ENCODE peak calls at places on chromosomes 11 and 22, in ten cellular contexts. M is CD4-positive, CD25-positive, alpha-beta regulatory T cell; R is IMR-90; H is right lobe of liver; D is naive thymus-derived CD4-positive, alpha-beta T cell; E is effector memory CD4-positive, alpha-beta T cell; P is psoas muscle; Z is mammary epithelial cell; V is GM23248; I is endodermal cell. L is an unnamed sample.

GRCh38 chr11:74570266-74571061 is 21.9 kb upstream of the POLD3 start:
- DNase-seq in M (no peak), R (peak; percentile 53), H (no peak), D (no peak), E (no peak), P (no peak), Z (peak; percentile 35), V (peak; percentile 73), I (peak; percentile 84), L (peak; percentile 71)

GRCh38 chr11:125258626-125259025 is 94.1 kb downstream of the PKNOX2 start:
- DNase-seq in M (no peak), R (no peak), H (no peak), D (no peak), E (no peak), P (no peak), Z (no peak), V (peak; percentile 39), I (no peak), L (peak; percentile 23)

GRCh38 chr11:119339581-119340334 is 925 bp downstream of the C1QTNF5 start:
- DNase-seq in M (no peak), R (no peak), H (peak; percentile 82), D (peak; percentile 39), E (no peak), P (peak; percentile 85), Z (no peak), V (peak; percentile 82), I (peak; percentile 92), L (peak; percentile 91)

GRCh38 chr11:17596711-17597110 is 49.7 kb downstream of the OTOG start:
- DNase-seq in M (no peak), R (no peak), H (no peak), D (no peak), E (no peak), P (no peak), Z (no peak), V (no peak), I (peak; percentile 35), L (no peak)

GRCh38 chr11:128492903-128493569 is 94.3 kb downstream of the ETS1 start:
- DNase-seq in M (no peak), R (no peak), H (no peak), D (no peak), E (no peak), P (no peak), Z (no peak), V (peak; percentile 36), I (no peak), L (peak; percentile 15)

GRCh38 chr22:44595841-44596341 is 97.9 kb upstream of the RTL6 start:
- DNase-seq in M (no peak), R (peak; percentile 42), H (no peak), D (no peak), E (no peak), P (no peak), Z (no peak), V (no peak), I (no peak), L (no peak)

GRCh38 chr11:8019671-8020597 is 32.8 kb downstream of the EIF3F start:
- DNase-seq in M (no peak), R (peak; percentile 40), H (peak; percentile 42), D (no peak), E (no peak), P (peak; percentile 38), Z (peak; percentile 34), V (peak; percentile 91), I (peak; percentile 29), L (peak; percentile 74)

GRCh38 chr11:123624974-123625373 is 29.4 kb downstream of the SCN3B start:
- DNase-seq in M (no peak), R (peak; percentile 52), H (no peak), D (no peak), E (no peak), P (no peak), Z (no peak), V (peak; percentile 61), I (no peak), L (no peak)

GRCh38 chr11:120551191-120551590 is 39.6 kb downstream of the GRIK4 start:
- DNase-seq in M (no peak), R (no peak), H (no peak), D (no peak), E (no peak), P (no peak), Z (no peak), V (no peak), I (no peak), L (no peak)

GRCh38 chr11:71203681-71204080 is 48.7 kb downstream of the SHANK2 start:
- DNase-seq in M (no peak), R (no peak), H (no peak), D (no peak), E (no peak), P (no peak), Z (no peak), V (no peak), I (no peak), L (no peak)

GRCh38 chr22:23532756-23533155 is 47.3 kb downstream of the IGLL1 start:
- DNase-seq in M (no peak), R (no peak), H (no peak), D (no peak), E (no peak), P (no peak), Z (no peak), V (no peak), I (peak; percentile 43), L (no peak)

GRCh38 chr22:20389288-20389687 is 4.7 kb upstream of the ZNF74 start:
- DNase-seq in M (no peak), R (no peak), H (no peak), D (no peak), E (no peak), P (no peak), Z (no peak), V (no peak), I (peak; percentile 0), L (no peak)

GRCh38 chr11:7909585-7910325 is 21.3 kb downstream of the OR10A6 start:
- DNase-seq in M (no peak), R (no peak), H (no peak), D (no peak), E (no peak), P (no peak), Z (no peak), V (no peak), I (peak; percentile 58), L (no peak)

GRCh38 chr11:73331138-73331916 is 23.3 kb downstream of the ARHGEF17 start:
- DNase-seq in M (no peak), R (peak; percentile 36), H (no peak), D (no peak), E (no peak), P (no peak), Z (no peak), V (no peak), I (peak; percentile 92), L (peak; percentile 60)

GRCh38 chr11:73333173-73333572 is 25.1 kb downstream of the ARHGEF17 start:
- DNase-seq in M (no peak), R (no peak), H (no peak), D (no peak), E (no peak), P (no peak), Z (no peak), V (no peak), I (no peak), L (no peak)

GRCh38 chr11:73335204-73335923 is 27.3 kb downstream of the ARHGEF17 start:
- DNase-seq in M (peak; percentile 67), R (peak; percentile 82), H (peak; percentile 77), D (peak; percentile 68), E (peak; percentile 52), P (peak; percentile 82), Z (peak; percentile 55), V (peak; percentile 77), I (peak; percentile 97), L (peak; percentile 95)

GRCh38 chr11:73334244-73335203 is 26.4 kb downstream of the ARHGEF17 start:
- DNase-seq in M (no peak), R (peak; percentile 91), H (peak; percentile 81), D (no peak), E (no peak), P (peak; percentile 91), Z (peak; percentile 64), V (peak; percentile 86), I (peak; percentile 77), L (peak; percentile 76)

GRCh38 chr11:73333626-73334199 is 25.6 kb downstream of the ARHGEF17 start:
- DNase-seq in M (no peak), R (no peak), H (no peak), D (no peak), E (no peak), P (no peak), Z (no peak), V (no peak), I (no peak), L (no peak)
- H3K4me1 ChIP-seq in M (no peaks in the 10 kb centered on the region), R (peaks cover 47% of the 10 kb centered on the region), H (no peaks in the 10 kb centered on the region), D (no peaks in the 10 kb centered on the region), E (no peaks in the 10 kb centered on the region), P (peaks cover 11% of the 10 kb centered on the region), Z (peaks cover 17% of the 10 kb centered on the region), V (peaks cover 49% of the 10 kb centered on the region), I (peaks cover 11% of the 10 kb centered on the region), L (peaks cover 55% of the 10 kb centered on the region)

GRCh38 chr22:41350087-41350486 is 31.7 kb upstream of the TEF start:
- DNase-seq in M (no peak), R (no peak), H (no peak), D (no peak), E (no peak), P (no peak), Z (no peak), V (peak; percentile 12), I (no peak), L (peak; percentile 12)
- H3K36me3 ChIP-seq in M (peaks cover 72% of the 10 kb centered on the region), R (peaks cover 86% of the 10 kb centered on the region), H (peaks cover 60% of the 10 kb centered on the region), D (peaks cover 94% of the 10 kb centered on the region), E (peaks cover 85% of the 10 kb centered on the region), P (peaks cover 100% of the 10 kb centered on the region), Z (peaks cover 18% of the 10 kb centered on the region), V (no peaks in the 10 kb centered on the region), I (peaks cover 53% of the 10 kb centered on the region), L (peaks cover 82% of the 10 kb centered on the region)

GRCh38 chr11:68007498-68008380 is 2.4 kb upstream of the ALDH3B1 start:
- DNase-seq in M (no peak), R (no peak), H (peak; percentile 24), D (no peak), E (no peak), P (no peak), Z (no peak), V (no peak), I (no peak), L (no peak)

GRCh38 chr11:68003846-68004550 is at the start of gene UNC93B1:
- DNase-seq in M (peak; percentile 60), R (peak; percentile 76), H (peak; percentile 93), D (peak; percentile 67), E (peak; percentile 60), P (peak; percentile 91), Z (peak; percentile 78), V (peak; percentile 87), I (peak; percentile 91), L (peak; percentile 85)

GRCh38 chr11:68008381-68009337 is 1.5 kb upstream of the ALDH3B1 start:
- DNase-seq in M (no peak), R (no peak), H (peak; percentile 46), D (no peak), E (no peak), P (no peak), Z (no peak), V (no peak), I (no peak), L (no peak)

GRCh38 chr11:68004551-68005335 is 846 bp upstream of the UNC93B1 start:
- DNase-seq in M (no peak), R (no peak), H (no peak), D (no peak), E (no peak), P (no peak), Z (no peak), V (no peak), I (peak; percentile 67), L (no peak)

GRCh38 chr11:68006606-68007166 is 2.8 kb upstream of the UNC93B1 start:
- DNase-seq in M (no peak), R (no peak), H (peak; percentile 8), D (no peak), E (no peak), P (no peak), Z (no peak), V (no peak), I (no peak), L (no peak)
- H3K4me1 ChIP-seq in M (peaks cover 11% of the 10 kb centered on the region), R (peaks cover 18% of the 10 kb centered on the region), H (peaks cover 13% of the 10 kb centered on the region), D (peaks cover 6% of the 10 kb centered on the region), E (no peaks in the 10 kb centered on the region), P (peaks cover 16% of the 10 kb centered on the region), Z (peaks cover 47% of the 10 kb centered on the region), V (peaks cover 16% of the 10 kb centered on the region), I (no peaks in the 10 kb centered on the region), L (peaks cover 24% of the 10 kb centered on the region)

GRCh38 chr11:82792319-82792718 is 58.7 kb upstream of the FAM181B start:
- DNase-seq in M (no peak), R (no peak), H (no peak), D (no peak), E (no peak), P (no peak), Z (no peak), V (no peak), I (no peak), L (no peak)
- H3K36me3 ChIP-seq in M (no peaks in the 10 kb centered on the region), R (no peaks in the 10 kb centered on the region), H (no peaks in the 10 kb centered on the region), D (no peaks in the 10 kb centered on the region), E (no peaks in the 10 kb centered on the region), P (no peaks in the 10 kb centered on the region), Z (no peaks in the 10 kb centered on the region), V (no peaks in the 10 kb centered on the region), I (no peaks in the 10 kb centered on the region), L (no peaks in the 10 kb centered on the region)

L was measured in adipocyte.